ENCODE peak calls at places on chromosome 7, in ten cellular contexts. B is NB4, L is IMR-90, S is K562, G is gastrocnemius medialis, T is transverse colon, V is H1, A is right lobe of liver, C is A549, K is esophagus squamous epithelium. X is an unnamed sample.

GRCh38 chr7:98862203-98862602 is 7.6 kb downstream of the TMEM130 start:
- DNase-seq in B (no peak), L (no peak), S (no peak), G (no peak), T (no peak), V (no peak), A (no peak), C (no peak), K (no peak), X (no peak)

GRCh38 chr7:79272938-79273337 is 180.5 kb downstream of the MAGI2 start:
- DNase-seq in B (no peak), L (peak; percentile 70), S (no peak), G (no peak), T (no peak), V (no peak), A (no peak), C (no peak), K (no peak), X (no peak)

GRCh38 chr7:47514818-47515217 is 67.1 kb downstream of the TNS3 start:
- DNase-seq in B (peak; percentile 30), L (peak; percentile 44), S (no peak), G (no peak), T (no peak), V (no peak), A (no peak), C (no peak), K (no peak), X (no peak)

GRCh38 chr7:47458057-47458456 is 123.9 kb downstream of the TNS3 start:
- DNase-seq in B (no peak), L (peak; percentile 99), S (no peak), G (peak; percentile 83), T (peak; percentile 45), V (no peak), A (peak; percentile 92), C (no peak), K (no peak), X (peak; percentile 93)

GRCh38 chr7:97293031-97293430 is 175.5 kb downstream of the SDHAF3 start:
- DNase-seq in B (no peak), L (no peak), S (no peak), G (no peak), T (no peak), V (no peak), A (no peak), C (no peak), K (no peak), X (no peak)

GRCh38 chr7:158316466-158317031 is 271.1 kb downstream of the PTPRN2 start:
- DNase-seq in B (no peak), L (no peak), S (no peak), G (no peak), T (no peak), V (peak; percentile 57), A (no peak), C (no peak), K (no peak), X (no peak)

GRCh38 chr7:90621892-90622182 is 25.7 kb downstream of the CDK14 start:
- DNase-seq in B (peak; percentile 39), L (no peak), S (no peak), G (no peak), T (no peak), V (no peak), A (no peak), C (no peak), K (no peak), X (no peak)

GRCh38 chr7:129499915-129500463 is 2.3 kb upstream of the SMKR1 start:
- DNase-seq in B (no peak), L (no peak), S (no peak), G (no peak), T (no peak), V (no peak), A (no peak), C (no peak), K (no peak), X (peak; percentile 36)

GRCh38 chr7:377069-378040 is 87.4 kb downstream of the FOXL3 start:
- DNase-seq in B (no peak), L (no peak), S (no peak), G (no peak), T (peak; percentile 8), V (no peak), A (peak; percentile 51), C (no peak), K (no peak), X (no peak)

GRCh38 chr7:84455788-84456187 is 261.2 kb upstream of the SEMA3A start:
- DNase-seq in B (no peak), L (peak; percentile 30), S (no peak), G (no peak), T (no peak), V (no peak), A (no peak), C (no peak), K (no peak), X (no peak)

GRCh38 chr7:44565097-44565794 is 8.5 kb downstream of the DDX56 start:
- DNase-seq in B (peak; percentile 69), L (peak; percentile 49), S (peak; percentile 61), G (peak; percentile 28), T (peak; percentile 75), V (peak; percentile 88), A (peak; percentile 82), C (peak; percentile 59), K (no peak), X (no peak)

GRCh38 chr7:148662646-148663045 is 36.1 kb upstream of the CUL1 start:
- DNase-seq in B (no peak), L (no peak), S (no peak), G (no peak), T (no peak), V (peak; percentile 19), A (no peak), C (no peak), K (no peak), X (no peak)

GRCh38 chr7:22295402-22296264 is 61.3 kb downstream of the RAPGEF5 start:
- DNase-seq in B (no peak), L (no peak), S (no peak), G (no peak), T (no peak), V (no peak), A (no peak), C (no peak), K (no peak), X (no peak)

GRCh38 chr7:22292519-22292918 is 64.4 kb downstream of the RAPGEF5 start:
- DNase-seq in B (no peak), L (no peak), S (no peak), G (no peak), T (no peak), V (no peak), A (no peak), C (no peak), K (no peak), X (no peak)

GRCh38 chr7:22296265-22296566 is 60.7 kb downstream of the RAPGEF5 start:
- DNase-seq in B (no peak), L (no peak), S (no peak), G (no peak), T (no peak), V (no peak), A (no peak), C (no peak), K (no peak), X (no peak)

GRCh38 chr7:22300839-22301238 is 56.1 kb downstream of the RAPGEF5 start:
- DNase-seq in B (no peak), L (no peak), S (no peak), G (no peak), T (no peak), V (no peak), A (no peak), C (no peak), K (no peak), X (no peak)

GRCh38 chr7:22296916-22297315 is 60.0 kb downstream of the RAPGEF5 start:
- DNase-seq in B (no peak), L (no peak), S (no peak), G (no peak), T (no peak), V (no peak), A (no peak), C (no peak), K (no peak), X (no peak)
- TF ChIP-seq CTCF in B (no peak), L (peak; percentile 19), S (no peak), G (no peak), T (no peak), V (no peak), A (peak; percentile 33), C (no peak), K (peak; percentile 7), X (no peak)

DNA sequence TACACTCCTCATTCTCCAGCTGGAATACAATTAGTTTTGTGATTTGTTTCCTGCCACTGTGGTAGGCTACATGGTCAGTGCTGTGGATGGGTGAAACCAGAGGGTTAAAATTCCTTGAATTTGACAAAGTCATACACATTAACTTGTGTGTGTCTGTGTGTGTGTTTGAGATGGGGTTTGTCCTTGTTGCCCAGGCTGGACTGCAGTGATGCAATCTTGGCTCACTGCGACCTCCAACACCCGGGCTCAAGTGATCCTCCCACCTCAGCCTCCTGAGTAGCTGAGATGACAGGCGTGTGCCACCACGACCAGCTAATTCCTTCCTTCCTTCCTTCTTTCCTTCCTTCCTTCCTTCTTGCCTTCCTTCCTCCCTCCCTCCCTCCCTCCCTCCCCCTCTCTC is 24.8 kb upstream of the GIMAP8 start:
- DNase-seq in B (no peak), L (no peak), S (no peak), G (no peak), T (no peak), V (no peak), A (no peak), C (no peak), K (no peak), X (no peak)
- TF ChIP-seq POLR2A in B (no peak), L (no peak), S (no peak), G (no peak), T (no peak), V (no peak), A (no peak), C (no peak), K (no peak), X (no peak)

DNA sequence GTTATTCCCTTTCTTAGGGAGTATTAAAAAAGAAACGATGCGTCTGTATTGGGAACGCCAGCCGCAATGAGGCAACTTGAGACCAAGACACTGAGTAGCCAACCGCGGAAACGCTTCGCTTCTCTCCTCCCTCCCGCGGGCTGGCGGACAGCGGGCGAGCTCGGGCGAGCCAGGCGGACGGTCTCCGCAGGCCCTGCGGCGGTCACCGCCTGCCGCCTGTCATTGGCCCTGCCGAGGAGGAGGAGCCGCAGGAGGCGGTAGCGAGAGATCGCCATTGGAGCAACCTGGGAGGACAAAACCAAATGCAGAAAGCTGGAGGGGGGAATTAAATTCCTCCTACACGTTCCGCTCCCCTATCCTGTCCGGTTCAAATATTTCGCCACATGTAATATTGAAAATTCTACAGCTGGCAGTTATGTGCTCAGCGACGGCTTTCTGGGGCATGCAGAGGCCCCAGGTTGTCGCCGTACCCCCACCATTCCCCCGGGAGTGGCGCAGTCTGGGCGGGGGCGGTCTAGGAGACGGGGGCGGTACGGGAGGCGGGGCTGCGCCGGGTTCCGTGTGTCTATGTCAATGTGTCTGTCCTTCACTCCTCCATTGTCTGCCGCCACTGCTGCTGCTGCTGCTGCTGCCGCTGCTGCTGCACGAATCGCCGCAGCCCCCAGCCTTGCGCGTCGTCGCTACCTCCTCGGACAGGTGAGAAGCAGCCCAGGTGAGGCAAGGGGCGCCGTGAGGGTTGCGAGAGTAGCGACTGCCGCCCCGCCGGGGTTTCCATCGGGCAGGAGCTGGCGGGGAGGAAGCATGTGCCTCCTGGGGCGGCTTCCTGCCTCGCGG is at the start of the genes ANKMY2 and BZW2:
- DNase-seq in B (peak; percentile 99), L (peak; percentile 97), S (peak; percentile 92), G (peak; percentile 93), T (peak; percentile 95), V (peak; percentile 89), A (peak; percentile 98), C (peak; percentile 94), K (peak; percentile 81), X (peak; percentile 98)
- TF ChIP-seq CTCF in B (no peak), L (no peak), S (no peak), G (no peak), T (no peak), V (no peak), A (peak; percentile 27), C (no peak), K (no peak), X (no peak)

GRCh38 chr7:26153823-26154783 is 2.1 kb downstream of the NFE2L3 start:
- DNase-seq in B (peak; percentile 49), L (peak; percentile 68), S (peak; percentile 37), G (no peak), T (peak; percentile 82), V (peak; percentile 57), A (no peak), C (no peak), K (no peak), X (peak; percentile 36)
- TF ChIP-seq POLR2A in B (no peak), L (no peak), S (no peak), G (no peak), T (peak; percentile 37), V (peak; percentile 35), A (no peak), C (no peak), K (no peak), X (no peak)